ENCODE peak calls at places on chromosomes 16 and 17, in six cellular contexts. E is ovary, M is heart left ventricle, X is PC-3, K is left ventricle myocardium inferior, Y is heart right ventricle. T is an unnamed sample. For H3K4me1, the result is how much of the 10 kb centered on the place peaks cover.

GRCh38 chr17:77704048-77704815 is 254.3 kb upstream of the TNRC6C start:
- DNase-seq in Y (no peak), K (no peak), M (no peak), X (no peak), E (no peak), T (peak)

GRCh38 chr16:4273858-4274291 is 1.1 kb upstream of the TFAP4 start:
- DNase-seq in E (peak), Y (peak), K (peak), M (peak), X (peak), T (peak)

GRCh38 chr17:78391843-78392242 is 13.4 kb downstream of the PGS1 start:
- DNase-seq in E (no peak), M (no peak), K (no peak), Y (no peak), X (peak), T (peak)

GRCh38 chr17:72119963-72120877 is 600 bp upstream of the SOX9 start:
- DNase-seq in X (peak), E (no peak), M (peak), Y (peak), K (peak), T (peak)

GRCh38 chr16:74700206-74701040 is at the start of gene MLKL:
- DNase-seq in K (peak), X (peak), Y (peak), E (peak), M (peak), T (peak)

GRCh38 chr17:78818932-78819331 is 21.7 kb downstream of the USP36 start:
- DNase-seq in E (no peak), K (no peak), M (no peak), Y (no peak), X (no peak), T (no peak)

GRCh38 chr17:57606111-57606875 is 138.8 kb downstream of the CCDC182 start:
- DNase-seq in E (no peak), Y (no peak), X (no peak), K (no peak), M (no peak), T (no peak)

GRCh38 chr16:68319185-68319908 is 8.5 kb downstream of the PRMT7 start:
- DNase-seq in X (no peak), M (no peak), Y (no peak), E (no peak), K (no peak), T (no peak)

GRCh38 chr17:75915268-75915667 is 10.6 kb upstream of the MRPL38 start:
- DNase-seq in M (no peak), E (no peak), X (no peak), K (no peak), Y (no peak), T (no peak)

DNA sequence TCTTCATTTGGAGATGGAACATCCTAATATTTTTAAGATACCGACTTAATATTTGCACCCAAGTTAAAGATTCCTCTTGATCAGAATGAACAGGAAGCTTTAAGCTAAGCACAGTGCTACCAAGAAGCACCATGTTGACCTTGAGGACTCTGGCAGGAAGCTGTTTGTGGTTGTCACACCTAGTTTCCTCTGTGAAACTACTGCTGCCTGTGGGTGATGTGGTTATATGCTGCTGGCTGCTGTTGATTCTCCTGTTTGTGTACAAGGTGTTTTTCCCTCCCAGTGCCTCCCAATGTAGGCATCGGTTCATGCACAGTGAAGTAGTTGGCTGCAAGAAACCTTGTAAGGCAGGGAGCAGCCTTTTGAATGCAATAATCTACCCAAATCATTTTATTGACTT is 23.4 kb downstream of the RBL2 start:
- DNase-seq in E (no peak), K (no peak), M (no peak), Y (no peak), X (no peak), T (no peak)
- TF ChIP-seq CTCF in E (no peak), K (no peak), M (no peak), Y (no peak), X (no peak), T (no peak)

GRCh38 chr17:44804301-44805061 is 25.6 kb downstream of the GJC1 start:
- DNase-seq in X (no peak), Y (peak), M (peak), E (no peak), K (peak), T (no peak)
- H3K4me1 ChIP-seq in X (under half), Y (under half), M (under half), E (under half), K (under half), T (under half)

GRCh38 chr17:30554839-30555751 is 77.9 kb downstream of the GOSR1 start:
- DNase-seq in E (no peak), M (no peak), Y (no peak), K (no peak), X (peak), T (no peak)
- TF ChIP-seq CTCF in E (no peak), M (peak), Y (no peak), K (peak), X (peak), T (peak)

DNA sequence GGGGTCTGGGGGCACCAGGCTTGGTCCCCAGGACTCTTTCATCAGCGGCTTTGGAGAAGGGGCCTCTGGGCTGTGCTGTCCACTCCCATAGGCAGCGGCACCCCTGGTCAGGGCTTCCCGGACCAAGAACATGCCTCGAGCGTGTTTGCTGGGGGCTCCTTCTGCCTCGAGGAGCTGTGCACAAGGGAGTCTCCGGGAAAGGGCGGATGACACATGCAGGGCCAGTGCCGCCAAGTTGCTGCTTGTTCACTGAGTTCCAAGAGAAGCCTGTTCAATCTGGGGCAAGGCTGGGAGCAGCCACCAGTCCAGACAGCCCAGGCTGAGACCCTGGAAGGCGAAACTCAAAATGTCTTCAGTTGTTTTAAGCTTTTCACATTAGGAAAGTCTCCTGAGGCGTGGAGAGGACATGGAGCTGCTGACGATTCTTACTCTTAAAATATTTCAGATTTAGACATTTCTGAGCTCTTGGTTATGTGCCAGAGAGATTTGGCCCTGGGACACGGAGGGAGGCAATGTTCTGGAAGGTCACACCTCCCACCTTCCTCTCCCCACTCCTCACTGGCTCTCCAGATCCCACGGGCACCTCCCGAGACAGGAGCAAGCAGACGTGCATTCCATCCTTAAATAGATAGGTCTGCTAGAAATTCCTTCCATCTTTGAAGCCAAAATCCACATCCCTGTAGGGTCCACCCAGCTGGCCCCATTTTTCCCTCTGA is 84.4 kb upstream of the ZNF469 start:
- DNase-seq in X (no peak), Y (no peak), M (peak), E (peak), K (peak), T (peak)
- H3K4me1 ChIP-seq in X (under half), Y (under half), M (under half), E (under half), K (under half), T (under half)

DNA sequence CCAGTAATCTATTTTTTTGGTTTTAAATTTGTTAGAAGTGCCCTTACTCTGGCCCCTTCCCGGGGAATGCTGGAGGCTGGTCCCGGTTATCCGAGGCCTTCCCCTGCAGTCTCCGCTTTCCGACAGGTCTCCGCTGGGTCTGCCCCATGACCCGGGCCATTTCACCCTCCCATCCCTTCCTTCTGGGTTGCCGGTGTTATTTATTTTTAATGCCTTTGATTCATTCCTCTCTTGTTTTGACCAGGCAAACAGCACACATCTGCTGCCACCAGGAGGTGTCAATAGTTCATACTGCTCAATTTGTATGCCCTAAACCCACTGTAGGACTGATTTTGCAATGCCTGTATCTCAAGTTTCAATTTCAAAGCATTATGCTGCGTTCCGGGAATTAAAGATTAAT is 113.2 kb upstream of the IRX5 start:
- DNase-seq in Y (peak), E (no peak), X (peak), K (no peak), M (peak), T (peak)
- TF ChIP-seq CTCF in Y (no peak), E (no peak), X (peak), K (peak), M (peak), T (peak)

GRCh38 chr16:85119333-85120005 is 7.2 kb upstream of the CIBAR2 start:
- DNase-seq in K (no peak), Y (no peak), X (no peak), E (no peak), M (no peak), T (no peak)
- H3K4me1 ChIP-seq in K (under half), Y (under half), X (under half), E (under half), M (under half), T (under half)

T was measured in foreskin keratinocyte.